ENCODE peak calls at places on chromosomes 7 and 10, in six cellular contexts. H is skeletal muscle cell; O is CD8-positive, alpha-beta T cell; M is NCI-H1105; B is hypothalamus; U is small intestine. N is an unnamed sample.
A peak's percentile ranks its signal among the peaks of the same experiment; 100 is the strongest.

GRCh38 chr10:17001961-17002749 is 127.5 kb downstream of the CUBN start:
- DNase-seq in H (peak; percentile 98), O (peak; percentile 39), M (no peak), B (no peak), U (no peak), N (no peak)

GRCh38 chr7:26855421-26855820 is 9.0 kb downstream of the SKAP2 start:
- DNase-seq in H (no peak), O (no peak), M (no peak), B (no peak), U (no peak), N (no peak)

GRCh38 chr7:47739901-47740300 is 158.0 kb upstream of the TNS3 start:
- DNase-seq in H (no peak), O (no peak), M (no peak), B (no peak), U (no peak), N (no peak)

GRCh38 chr7:130432886-130433285 is 7.9 kb downstream of the CEP41 start:
- DNase-seq in H (peak; percentile 21), O (no peak), M (no peak), B (no peak), U (no peak), N (no peak)

GRCh38 chr7:88226886-88227516 is 7.2 kb upstream of the SRI start:
- DNase-seq in H (peak; percentile 70), O (no peak), M (no peak), B (no peak), U (peak; percentile 95), N (no peak)

GRCh38 chr7:43456200-43456599 is 126.7 kb upstream of the STK17A start:
- DNase-seq in H (no peak), O (no peak), M (no peak), B (no peak), U (no peak), N (no peak)

GRCh38 chr7:124992881-124993562 is 63.4 kb upstream of the POT1 start:
- DNase-seq in H (peak; percentile 36), O (no peak), M (no peak), B (no peak), U (no peak), N (no peak)

GRCh38 chr7:67455508-67455907 is 458.9 kb downstream of the TYW1 start:
- DNase-seq in H (no peak), O (no peak), M (no peak), B (no peak), U (no peak), N (no peak)

GRCh38 chr10:103637855-103638561 is 144.5 kb downstream of the NEURL1 start:
- DNase-seq in H (peak; percentile 72), O (no peak), M (no peak), B (no peak), U (no peak), N (peak; percentile 84)

GRCh38 chr10:68124718-68125117 is 15.4 kb downstream of the MYPN start:
- DNase-seq in H (no peak), O (no peak), M (no peak), B (no peak), U (no peak), N (no peak)

GRCh38 chr7:136016649-136017395 is 39.7 kb upstream of the MTPN start:
- DNase-seq in H (no peak), O (no peak), M (no peak), B (no peak), U (no peak), N (no peak)

GRCh38 chr10:72831696-72832355 is 61.7 kb upstream of the OIT3 start:
- DNase-seq in H (no peak), O (no peak), M (no peak), B (no peak), U (peak; percentile 25), N (no peak)

GRCh38 chr10:122326385-122326784 is 48.1 kb upstream of the PLEKHA1 start:
- DNase-seq in H (no peak), O (no peak), M (no peak), B (no peak), U (no peak), N (no peak)